ENCODE peak calls at places on chromosome 20, in six cellular contexts. M is NCI-H2029 treated with DMSO at 0.1 percent for 48 hours, O is kidney glomerular epithelial cell, U is fibroblast of lung, F is BJ, Y is psoas muscle. T is an unnamed sample.

GRCh38 chr20:20267685-20268429 is 100.0 kb upstream of the INSM1 start:
- DNase-seq in O (no peak), U (no peak), M (peak), Y (peak), F (no peak), T (no peak)

GRCh38 chr20:44646641-44647274 is 4.7 kb downstream of the ADA start:
- DNase-seq in U (peak), M (no peak), O (no peak), F (no peak), Y (no peak), T (no peak)

GRCh38 chr20:22773326-22773725 is 189.0 kb upstream of the FOXA2 start:
- DNase-seq in Y (no peak), M (no peak), F (no peak), U (no peak), O (peak), T (no peak)

GRCh38 chr20:50518270-50518721 is 8.1 kb downstream of the PTPN1 start:
- DNase-seq in M (no peak), F (no peak), U (peak), O (no peak), Y (no peak), T (no peak)

GRCh38 chr20:51419646-51420045 is 122.9 kb downstream of the NFATC2 start:
- DNase-seq in M (no peak), O (no peak), Y (no peak), F (no peak), U (no peak), T (no peak)

GRCh38 chr20:93641-94040 is 6.2 kb downstream of the DEFB125 start:
- DNase-seq in M (no peak), Y (no peak), F (no peak), O (no peak), U (no peak), T (no peak)

GRCh38 chr20:3677733-3678132 is 4.1 kb downstream of the ADAM33 start:
- DNase-seq in O (no peak), M (no peak), F (no peak), U (peak), Y (peak), T (no peak)

GRCh38 chr20:38181971-38182370 is 16.9 kb upstream of the TGM2 start:
- DNase-seq in M (no peak), O (no peak), U (no peak), Y (no peak), F (no peak), T (no peak)

GRCh38 chr20:6731951-6732580 is 35.4 kb upstream of the BMP2 start:
- DNase-seq in O (no peak), Y (peak), M (no peak), U (no peak), F (no peak), T (no peak)

GRCh38 chr20:50759678-50760077 is 28.3 kb downstream of the PARD6B start:
- DNase-seq in U (no peak), Y (no peak), O (no peak), F (no peak), M (no peak), T (no peak)

GRCh38 chr20:64160536-64161495 is 3.4 kb upstream of the MYT1 start:
- DNase-seq in U (no peak), F (no peak), M (no peak), Y (no peak), O (no peak), T (no peak)

GRCh38 chr20:61697666-61698597 is 367.7 kb downstream of the TAF4 start:
- DNase-seq in M (no peak), Y (no peak), U (no peak), O (no peak), F (no peak), T (no peak)

GRCh38 chr20:37823276-37823980 is 79.5 kb upstream of the VSTM2L start:
- DNase-seq in O (peak), F (no peak), Y (no peak), U (peak), M (no peak), T (no peak)

GRCh38 chr20:58610071-58610800 is 40.8 kb upstream of the STX16 start:
- DNase-seq in F (no peak), M (no peak), O (no peak), Y (no peak), U (no peak), T (no peak)

GRCh38 chr20:38867062-38867359 is 59.2 kb upstream of the FAM83D start:
- DNase-seq in F (no peak), O (no peak), Y (no peak), M (no peak), U (no peak), T (no peak)

GRCh38 chr20:37902504-37903313 is at the start of gene VSTM2L:
- DNase-seq in Y (no peak), M (no peak), F (no peak), U (peak), O (peak), T (no peak)

GRCh38 chr20:46573788-46574581 is 23.5 kb upstream of the OCSTAMP start:
- DNase-seq in F (no peak), U (peak), M (no peak), Y (no peak), O (no peak), T (no peak)